ENCODE peak calls at places on chromosomes 12 and 14, in ten cellular contexts. One of them, this sample, is unnamed.
A peak's percentile ranks its signal among the peaks of the same experiment; 100 is the strongest.

GRCh38 chr12:46535907-46536306 is 163.3 kb upstream of the SLC38A2 start:
- DNase-seq in mesenchymal stem cell: no peak
- DNase-seq in GM10248: no peak
- DNase-seq in non-pigmented ciliary epithelial cell: no peak
- DNase-seq in kidney tubule cell: no peak
- DNase-seq in activated effector memory CD4-positive, alpha-beta T cell treated with anti-CD3 and anti-CD28 coated beads, Interleukin-2, amount 50 U/mL, for 16 hours: no peak
- DNase-seq in retina: no peak
- DNase-seq in COR-L47: no peak
- DNase-seq in fibroblast of pulmonary artery: no peak
- DNase-seq in NCI-H748 treated with DMSO at 0.1 percent for 48 hours: no peak
- DNase-seq in this sample: no peak

GRCh38 chr12:108447168-108447840 is 67.8 kb upstream of the FICD start:
- DNase-seq in COR-L47: no peak
- DNase-seq in GM10248: no peak
- DNase-seq in mesenchymal stem cell: peak; percentile 24
- DNase-seq in NCI-H748 treated with DMSO at 0.1 percent for 48 hours: no peak
- DNase-seq in non-pigmented ciliary epithelial cell: no peak
- DNase-seq in retina: no peak
- DNase-seq in fibroblast of pulmonary artery: peak; percentile 64
- DNase-seq in activated effector memory CD4-positive, alpha-beta T cell treated with anti-CD3 and anti-CD28 coated beads, Interleukin-2, amount 50 U/mL, for 16 hours: no peak
- DNase-seq in kidney tubule cell: no peak
- DNase-seq in this sample: no peak

GRCh38 chr12:113601656-113602263 is 130.1 kb upstream of the LHX5 start:
- DNase-seq in retina: no peak
- DNase-seq in kidney tubule cell: no peak
- DNase-seq in activated effector memory CD4-positive, alpha-beta T cell treated with anti-CD3 and anti-CD28 coated beads, Interleukin-2, amount 50 U/mL, for 16 hours: no peak
- DNase-seq in non-pigmented ciliary epithelial cell: no peak
- DNase-seq in fibroblast of pulmonary artery: peak; percentile 2
- DNase-seq in mesenchymal stem cell: no peak
- DNase-seq in NCI-H748 treated with DMSO at 0.1 percent for 48 hours: no peak
- DNase-seq in GM10248: no peak
- DNase-seq in COR-L47: no peak
- DNase-seq in this sample: no peak

GRCh38 chr12:123483602-123484273 is 25.8 kb downstream of the SNRNP35 start:
- DNase-seq in kidney tubule cell: no peak
- DNase-seq in mesenchymal stem cell: no peak
- DNase-seq in COR-L47: no peak
- DNase-seq in non-pigmented ciliary epithelial cell: no peak
- DNase-seq in activated effector memory CD4-positive, alpha-beta T cell treated with anti-CD3 and anti-CD28 coated beads, Interleukin-2, amount 50 U/mL, for 16 hours: no peak
- DNase-seq in fibroblast of pulmonary artery: no peak
- DNase-seq in GM10248: no peak
- DNase-seq in NCI-H748 treated with DMSO at 0.1 percent for 48 hours: no peak
- DNase-seq in retina: no peak
- DNase-seq in this sample: no peak

GRCh38 chr12:89992668-89993401 is 284.2 kb upstream of the ATP2B1 start:
- DNase-seq in mesenchymal stem cell: peak; percentile 7
- DNase-seq in fibroblast of pulmonary artery: no peak
- DNase-seq in GM10248: no peak
- DNase-seq in kidney tubule cell: no peak
- DNase-seq in non-pigmented ciliary epithelial cell: no peak
- DNase-seq in COR-L47: no peak
- DNase-seq in retina: no peak
- DNase-seq in NCI-H748 treated with DMSO at 0.1 percent for 48 hours: no peak
- DNase-seq in activated effector memory CD4-positive, alpha-beta T cell treated with anti-CD3 and anti-CD28 coated beads, Interleukin-2, amount 50 U/mL, for 16 hours: no peak
- DNase-seq in this sample: no peak

GRCh38 chr14:68780358-68781160 is 12.3 kb downstream of the ZFP36L1 start:
- DNase-seq in mesenchymal stem cell: peak; percentile 78
- DNase-seq in retina: peak; percentile 59
- DNase-seq in fibroblast of pulmonary artery: peak; percentile 85
- DNase-seq in GM10248: no peak
- DNase-seq in COR-L47: no peak
- DNase-seq in kidney tubule cell: peak; percentile 77
- DNase-seq in NCI-H748 treated with DMSO at 0.1 percent for 48 hours: no peak
- DNase-seq in non-pigmented ciliary epithelial cell: no peak
- DNase-seq in activated effector memory CD4-positive, alpha-beta T cell treated with anti-CD3 and anti-CD28 coated beads, Interleukin-2, amount 50 U/mL, for 16 hours: no peak
- DNase-seq in this sample: no peak

GRCh38 chr14:100416921-100417451 is 93.8 kb downstream of the SLC25A47 start:
- DNase-seq in mesenchymal stem cell: peak; percentile 81
- DNase-seq in activated effector memory CD4-positive, alpha-beta T cell treated with anti-CD3 and anti-CD28 coated beads, Interleukin-2, amount 50 U/mL, for 16 hours: no peak
- DNase-seq in GM10248: no peak
- DNase-seq in non-pigmented ciliary epithelial cell: no peak
- DNase-seq in COR-L47: no peak
- DNase-seq in NCI-H748 treated with DMSO at 0.1 percent for 48 hours: no peak
- DNase-seq in fibroblast of pulmonary artery: peak; percentile 29
- DNase-seq in retina: no peak
- DNase-seq in kidney tubule cell: peak; percentile 88
- DNase-seq in this sample: no peak

GRCh38 chr12:130775953-130776856 is 60.1 kb upstream of the RIMBP2 start:
- DNase-seq in COR-L47: no peak
- DNase-seq in non-pigmented ciliary epithelial cell: peak; percentile 65
- DNase-seq in fibroblast of pulmonary artery: peak; percentile 82
- DNase-seq in retina: peak; percentile 83
- DNase-seq in activated effector memory CD4-positive, alpha-beta T cell treated with anti-CD3 and anti-CD28 coated beads, Interleukin-2, amount 50 U/mL, for 16 hours: peak; percentile 85
- DNase-seq in NCI-H748 treated with DMSO at 0.1 percent for 48 hours: no peak
- DNase-seq in mesenchymal stem cell: peak; percentile 88
- DNase-seq in kidney tubule cell: peak; percentile 84
- DNase-seq in GM10248: no peak
- DNase-seq in this sample: no peak

GRCh38 chr12:71567562-71567961 is 96.1 kb downstream of the ZFC3H1 start:
- DNase-seq in mesenchymal stem cell: no peak
- DNase-seq in non-pigmented ciliary epithelial cell: no peak
- DNase-seq in COR-L47: no peak
- DNase-seq in retina: no peak
- DNase-seq in GM10248: no peak
- DNase-seq in kidney tubule cell: no peak
- DNase-seq in activated effector memory CD4-positive, alpha-beta T cell treated with anti-CD3 and anti-CD28 coated beads, Interleukin-2, amount 50 U/mL, for 16 hours: no peak
- DNase-seq in fibroblast of pulmonary artery: no peak
- DNase-seq in NCI-H748 treated with DMSO at 0.1 percent for 48 hours: no peak
- DNase-seq in this sample: no peak

GRCh38 chr14:42980419-42980818 is 1373.7 kb downstream of the LRFN5 start:
- DNase-seq in activated effector memory CD4-positive, alpha-beta T cell treated with anti-CD3 and anti-CD28 coated beads, Interleukin-2, amount 50 U/mL, for 16 hours: no peak
- DNase-seq in GM10248: no peak
- DNase-seq in COR-L47: peak; percentile 12
- DNase-seq in NCI-H748 treated with DMSO at 0.1 percent for 48 hours: peak; percentile 25
- DNase-seq in retina: no peak
- DNase-seq in kidney tubule cell: no peak
- DNase-seq in fibroblast of pulmonary artery: no peak
- DNase-seq in mesenchymal stem cell: no peak
- DNase-seq in non-pigmented ciliary epithelial cell: peak; percentile 13
- DNase-seq in this sample: no peak

GRCh38 chr12:3333583-3333982 is 157.4 kb upstream of the PRMT8 start:
- DNase-seq in mesenchymal stem cell: no peak
- DNase-seq in NCI-H748 treated with DMSO at 0.1 percent for 48 hours: no peak
- DNase-seq in retina: no peak
- DNase-seq in fibroblast of pulmonary artery: peak; percentile 7
- DNase-seq in COR-L47: no peak
- DNase-seq in GM10248: no peak
- DNase-seq in activated effector memory CD4-positive, alpha-beta T cell treated with anti-CD3 and anti-CD28 coated beads, Interleukin-2, amount 50 U/mL, for 16 hours: no peak
- DNase-seq in kidney tubule cell: no peak
- DNase-seq in non-pigmented ciliary epithelial cell: no peak
- DNase-seq in this sample: no peak

GRCh38 chr14:58808828-58809227 is 171.1 kb downstream of the DACT1 start:
- DNase-seq in non-pigmented ciliary epithelial cell: peak; percentile 28
- DNase-seq in activated effector memory CD4-positive, alpha-beta T cell treated with anti-CD3 and anti-CD28 coated beads, Interleukin-2, amount 50 U/mL, for 16 hours: no peak
- DNase-seq in NCI-H748 treated with DMSO at 0.1 percent for 48 hours: peak; percentile 59
- DNase-seq in retina: no peak
- DNase-seq in mesenchymal stem cell: peak; percentile 78
- DNase-seq in COR-L47: peak; percentile 47
- DNase-seq in kidney tubule cell: peak; percentile 16
- DNase-seq in fibroblast of pulmonary artery: peak; percentile 62
- DNase-seq in GM10248: no peak
- DNase-seq in this sample: peak; percentile 20

GRCh38 chr12:103881261-103881660 is 40.2 kb upstream of the NT5DC3 start:
- DNase-seq in mesenchymal stem cell: no peak
- DNase-seq in activated effector memory CD4-positive, alpha-beta T cell treated with anti-CD3 and anti-CD28 coated beads, Interleukin-2, amount 50 U/mL, for 16 hours: no peak
- DNase-seq in COR-L47: no peak
- DNase-seq in non-pigmented ciliary epithelial cell: no peak
- DNase-seq in GM10248: no peak
- DNase-seq in kidney tubule cell: peak; percentile 88
- DNase-seq in NCI-H748 treated with DMSO at 0.1 percent for 48 hours: no peak
- DNase-seq in retina: peak; percentile 61
- DNase-seq in fibroblast of pulmonary artery: no peak
- DNase-seq in this sample: no peak

GRCh38 chr14:96086574-96087077 is 47.5 kb downstream of the C14orf132 start:
- DNase-seq in mesenchymal stem cell: no peak
- DNase-seq in fibroblast of pulmonary artery: no peak
- DNase-seq in NCI-H748 treated with DMSO at 0.1 percent for 48 hours: no peak
- DNase-seq in COR-L47: no peak
- DNase-seq in non-pigmented ciliary epithelial cell: no peak
- DNase-seq in GM10248: no peak
- DNase-seq in activated effector memory CD4-positive, alpha-beta T cell treated with anti-CD3 and anti-CD28 coated beads, Interleukin-2, amount 50 U/mL, for 16 hours: peak; percentile 33
- DNase-seq in retina: no peak
- DNase-seq in kidney tubule cell: peak; percentile 61
- DNase-seq in this sample: no peak

GRCh38 chr12:4037747-4038312 is 164.6 kb upstream of the PARP11 start:
- DNase-seq in non-pigmented ciliary epithelial cell: no peak
- DNase-seq in GM10248: no peak
- DNase-seq in NCI-H748 treated with DMSO at 0.1 percent for 48 hours: no peak
- DNase-seq in COR-L47: no peak
- DNase-seq in fibroblast of pulmonary artery: peak; percentile 55
- DNase-seq in retina: peak; percentile 61
- DNase-seq in mesenchymal stem cell: peak; percentile 47
- DNase-seq in activated effector memory CD4-positive, alpha-beta T cell treated with anti-CD3 and anti-CD28 coated beads, Interleukin-2, amount 50 U/mL, for 16 hours: no peak
- DNase-seq in kidney tubule cell: peak; percentile 53
- DNase-seq in this sample: no peak

GRCh38 chr12:66744956-66745383 is 66.1 kb upstream of the GRIP1 start:
- DNase-seq in mesenchymal stem cell: no peak
- DNase-seq in COR-L47: peak; percentile 16
- DNase-seq in retina: no peak
- DNase-seq in NCI-H748 treated with DMSO at 0.1 percent for 48 hours: no peak
- DNase-seq in activated effector memory CD4-positive, alpha-beta T cell treated with anti-CD3 and anti-CD28 coated beads, Interleukin-2, amount 50 U/mL, for 16 hours: no peak
- DNase-seq in GM10248: no peak
- DNase-seq in fibroblast of pulmonary artery: no peak
- DNase-seq in non-pigmented ciliary epithelial cell: no peak
- DNase-seq in kidney tubule cell: no peak
- DNase-seq in this sample: no peak

GRCh38 chr12:130076752-130077151 is 85.5 kb upstream of the FZD10 start:
- DNase-seq in non-pigmented ciliary epithelial cell: no peak
- DNase-seq in kidney tubule cell: no peak
- DNase-seq in fibroblast of pulmonary artery: no peak
- DNase-seq in NCI-H748 treated with DMSO at 0.1 percent for 48 hours: no peak
- DNase-seq in GM10248: no peak
- DNase-seq in retina: no peak
- DNase-seq in mesenchymal stem cell: no peak
- DNase-seq in COR-L47: no peak
- DNase-seq in activated effector memory CD4-positive, alpha-beta T cell treated with anti-CD3 and anti-CD28 coated beads, Interleukin-2, amount 50 U/mL, for 16 hours: no peak
- DNase-seq in this sample: no peak

GRCh38 chr12:2360630-2361170 is 307.9 kb downstream of the CACNA1C start:
- DNase-seq in retina: no peak
- DNase-seq in activated effector memory CD4-positive, alpha-beta T cell treated with anti-CD3 and anti-CD28 coated beads, Interleukin-2, amount 50 U/mL, for 16 hours: no peak
- DNase-seq in COR-L47: no peak
- DNase-seq in non-pigmented ciliary epithelial cell: no peak
- DNase-seq in kidney tubule cell: no peak
- DNase-seq in NCI-H748 treated with DMSO at 0.1 percent for 48 hours: no peak
- DNase-seq in GM10248: no peak
- DNase-seq in mesenchymal stem cell: no peak
- DNase-seq in fibroblast of pulmonary artery: no peak
- DNase-seq in this sample: no peak

GRCh38 chr12:57181072-57181471 is 33.7 kb upstream of the LRP1-AS start:
- DNase-seq in mesenchymal stem cell: no peak
- DNase-seq in NCI-H748 treated with DMSO at 0.1 percent for 48 hours: no peak
- DNase-seq in GM10248: no peak
- DNase-seq in activated effector memory CD4-positive, alpha-beta T cell treated with anti-CD3 and anti-CD28 coated beads, Interleukin-2, amount 50 U/mL, for 16 hours: no peak
- DNase-seq in retina: no peak
- DNase-seq in fibroblast of pulmonary artery: no peak
- DNase-seq in non-pigmented ciliary epithelial cell: no peak
- DNase-seq in COR-L47: no peak
- DNase-seq in kidney tubule cell: no peak
- DNase-seq in this sample: no peak

GRCh38 chr12:58915634-58916033 is 4.7 kb downstream of the LRIG3 start:
- DNase-seq in GM10248: no peak
- DNase-seq in activated effector memory CD4-positive, alpha-beta T cell treated with anti-CD3 and anti-CD28 coated beads, Interleukin-2, amount 50 U/mL, for 16 hours: no peak
- DNase-seq in NCI-H748 treated with DMSO at 0.1 percent for 48 hours: peak; percentile 82
- DNase-seq in mesenchymal stem cell: peak; percentile 71
- DNase-seq in fibroblast of pulmonary artery: peak; percentile 58
- DNase-seq in kidney tubule cell: peak; percentile 52
- DNase-seq in retina: no peak
- DNase-seq in COR-L47: peak; percentile 52
- DNase-seq in non-pigmented ciliary epithelial cell: peak; percentile 32
- DNase-seq in this sample: peak; percentile 32

GRCh38 chr14:58904771-58905170 is 267.0 kb downstream of the DACT1 start:
- DNase-seq in retina: no peak
- DNase-seq in non-pigmented ciliary epithelial cell: no peak
- DNase-seq in kidney tubule cell: no peak
- DNase-seq in mesenchymal stem cell: no peak
- DNase-seq in fibroblast of pulmonary artery: no peak
- DNase-seq in activated effector memory CD4-positive, alpha-beta T cell treated with anti-CD3 and anti-CD28 coated beads, Interleukin-2, amount 50 U/mL, for 16 hours: no peak
- DNase-seq in GM10248: no peak
- DNase-seq in COR-L47: no peak
- DNase-seq in NCI-H748 treated with DMSO at 0.1 percent for 48 hours: no peak
- DNase-seq in this sample: no peak

GRCh38 chr14:77914073-77914721 is 114.3 kb downstream of the ADCK1 start:
- DNase-seq in GM10248: no peak
- DNase-seq in COR-L47: no peak
- DNase-seq in retina: no peak
- DNase-seq in NCI-H748 treated with DMSO at 0.1 percent for 48 hours: no peak
- DNase-seq in kidney tubule cell: no peak
- DNase-seq in fibroblast of pulmonary artery: no peak
- DNase-seq in mesenchymal stem cell: no peak
- DNase-seq in activated effector memory CD4-positive, alpha-beta T cell treated with anti-CD3 and anti-CD28 coated beads, Interleukin-2, amount 50 U/mL, for 16 hours: no peak
- DNase-seq in non-pigmented ciliary epithelial cell: no peak
- DNase-seq in this sample: no peak

GRCh38 chr14:71138236-71139057 is 231.2 kb downstream of the PCNX1 start:
- DNase-seq in NCI-H748 treated with DMSO at 0.1 percent for 48 hours: no peak
- DNase-seq in COR-L47: no peak
- DNase-seq in retina: no peak
- DNase-seq in GM10248: peak; percentile 5
- DNase-seq in kidney tubule cell: no peak
- DNase-seq in fibroblast of pulmonary artery: no peak
- DNase-seq in non-pigmented ciliary epithelial cell: no peak
- DNase-seq in mesenchymal stem cell: no peak
- DNase-seq in activated effector memory CD4-positive, alpha-beta T cell treated with anti-CD3 and anti-CD28 coated beads, Interleukin-2, amount 50 U/mL, for 16 hours: no peak
- DNase-seq in this sample: no peak

GRCh38 chr14:40870252-40870651 is 736.4 kb upstream of the LRFN5 start:
- DNase-seq in retina: no peak
- DNase-seq in GM10248: no peak
- DNase-seq in activated effector memory CD4-positive, alpha-beta T cell treated with anti-CD3 and anti-CD28 coated beads, Interleukin-2, amount 50 U/mL, for 16 hours: no peak
- DNase-seq in COR-L47: peak; percentile 21
- DNase-seq in kidney tubule cell: peak; percentile 4
- DNase-seq in mesenchymal stem cell: peak; percentile 2
- DNase-seq in non-pigmented ciliary epithelial cell: no peak
- DNase-seq in fibroblast of pulmonary artery: no peak
- DNase-seq in NCI-H748 treated with DMSO at 0.1 percent for 48 hours: peak; percentile 35
- DNase-seq in this sample: no peak

GRCh38 chr12:630656-631632 is 32.3 kb downstream of the NINJ2 start:
- DNase-seq in COR-L47: no peak
- DNase-seq in fibroblast of pulmonary artery: no peak
- DNase-seq in mesenchymal stem cell: no peak
- DNase-seq in non-pigmented ciliary epithelial cell: no peak
- DNase-seq in GM10248: peak; percentile 81
- DNase-seq in NCI-H748 treated with DMSO at 0.1 percent for 48 hours: no peak
- DNase-seq in retina: no peak
- DNase-seq in kidney tubule cell: no peak
- DNase-seq in activated effector memory CD4-positive, alpha-beta T cell treated with anti-CD3 and anti-CD28 coated beads, Interleukin-2, amount 50 U/mL, for 16 hours: peak; percentile 89
- DNase-seq in this sample: no peak

GRCh38 chr12:111377440-111377839 is 8.5 kb upstream of the PHETA1 start:
- DNase-seq in COR-L47: no peak
- DNase-seq in mesenchymal stem cell: no peak
- DNase-seq in activated effector memory CD4-positive, alpha-beta T cell treated with anti-CD3 and anti-CD28 coated beads, Interleukin-2, amount 50 U/mL, for 16 hours: no peak
- DNase-seq in fibroblast of pulmonary artery: no peak
- DNase-seq in NCI-H748 treated with DMSO at 0.1 percent for 48 hours: no peak
- DNase-seq in retina: no peak
- DNase-seq in GM10248: no peak
- DNase-seq in non-pigmented ciliary epithelial cell: no peak
- DNase-seq in kidney tubule cell: no peak
- DNase-seq in this sample: no peak

GRCh38 chr12:1691123-1692007 is 495 bp downstream of the ADIPOR2 start:
- DNase-seq in fibroblast of pulmonary artery: no peak
- DNase-seq in GM10248: peak; percentile 59
- DNase-seq in non-pigmented ciliary epithelial cell: no peak
- DNase-seq in retina: peak; percentile 84
- DNase-seq in NCI-H748 treated with DMSO at 0.1 percent for 48 hours: peak; percentile 2
- DNase-seq in activated effector memory CD4-positive, alpha-beta T cell treated with anti-CD3 and anti-CD28 coated beads, Interleukin-2, amount 50 U/mL, for 16 hours: no peak
- DNase-seq in COR-L47: no peak
- DNase-seq in kidney tubule cell: peak; percentile 40
- DNase-seq in mesenchymal stem cell: peak; percentile 62
- DNase-seq in this sample: peak; percentile 46

GRCh38 chr12:131060011-131060703 is 106.5 kb downstream of the ADGRD1 start:
- DNase-seq in activated effector memory CD4-positive, alpha-beta T cell treated with anti-CD3 and anti-CD28 coated beads, Interleukin-2, amount 50 U/mL, for 16 hours: peak; percentile 22
- DNase-seq in mesenchymal stem cell: no peak
- DNase-seq in retina: no peak
- DNase-seq in GM10248: no peak
- DNase-seq in fibroblast of pulmonary artery: no peak
- DNase-seq in COR-L47: no peak
- DNase-seq in NCI-H748 treated with DMSO at 0.1 percent for 48 hours: no peak
- DNase-seq in non-pigmented ciliary epithelial cell: no peak
- DNase-seq in kidney tubule cell: no peak
- DNase-seq in this sample: no peak

This sample was measured in NCI-H1092.